ENCODE peak calls at places on chromosomes 7 and 10, in eight cellular contexts. K is stomach, J is adrenal gland, O is cardiac muscle cell, X is left ventricle myocardium inferior, H is dorsolateral prefrontal cortex, Q is RWPE2, Y is PC-9. I is an unnamed sample.

GRCh38 chr10:83023647-83024046 is 1115.7 kb upstream of the GHITM start:
- DNase-seq in K (no peak), J (no peak), O (no peak), X (no peak), H (no peak), Q (no peak), Y (no peak), I (no peak)

GRCh38 chr10:124798364-124798763 is 3.3 kb upstream of the ABRAXAS2 start:
- DNase-seq in K (no peak), J (no peak), O (no peak), X (no peak), H (no peak), Q (no peak), Y (no peak), I (no peak)

GRCh38 chr10:33238643-33239042 is 95.8 kb downstream of the NRP1 start:
- DNase-seq in K (no peak), J (no peak), O (no peak), X (no peak), H (no peak), Q (no peak), Y (peak; percentile 75), I (no peak)

GRCh38 chr7:128030999-128031681 is at the start of gene LRRC4:
- DNase-seq in K (peak; percentile 48), J (peak; percentile 53), O (peak; percentile 61), X (no peak), H (peak; percentile 61), Q (no peak), Y (no peak), I (no peak)

GRCh38 chr10:11824825-11825224 is 1.7 kb downstream of the PROSER2 start:
- DNase-seq in K (peak; percentile 38), J (no peak), O (peak; percentile 49), X (no peak), H (no peak), Q (no peak), Y (peak; percentile 60), I (no peak)

GRCh38 chr10:124699471-124700292 is 44.5 kb downstream of the FAM53B start:
- DNase-seq in K (peak; percentile 73), J (no peak), O (no peak), X (peak; percentile 69), H (no peak), Q (no peak), Y (no peak), I (no peak)

GRCh38 chr7:5472432-5473315 is 49.0 kb upstream of the TNRC18 start:
- DNase-seq in K (no peak), J (no peak), O (no peak), X (no peak), H (no peak), Q (no peak), Y (no peak), I (no peak)

GRCh38 chr7:104814671-104815400 is 199.2 kb upstream of the KMT2E start:
- DNase-seq in K (no peak), J (no peak), O (no peak), X (no peak), H (no peak), Q (no peak), Y (no peak), I (no peak)

GRCh38 chr7:49770838-49771237 is 2.6 kb upstream of the VWC2 start:
- DNase-seq in K (no peak), J (no peak), O (no peak), X (no peak), H (no peak), Q (no peak), Y (no peak), I (no peak)

GRCh38 chr7:155662343-155663043 is 18.0 kb downstream of the RBM33 start:
- DNase-seq in K (no peak), J (no peak), O (no peak), X (no peak), H (no peak), Q (no peak), Y (no peak), I (no peak)

GRCh38 chr7:132557489-132558044 is 18.7 kb downstream of the PLXNA4 start:
- DNase-seq in K (no peak), J (no peak), O (peak; percentile 56), X (no peak), H (no peak), Q (no peak), Y (no peak), I (no peak)

GRCh38 chr7:89887489-89887888 is 266.8 kb upstream of the STEAP1 start:
- DNase-seq in K (no peak), J (peak; percentile 60), O (no peak), X (no peak), H (no peak), Q (no peak), Y (no peak), I (no peak)

GRCh38 chr7:33062023-33062781 is at the start of gene NT5C3A:
- DNase-seq in K (peak; percentile 38), J (peak; percentile 38), O (peak; percentile 39), X (no peak), H (peak; percentile 45), Q (no peak), Y (peak; percentile 47), I (no peak)

GRCh38 chr7:100486753-100487446 is 3.2 kb downstream of the NYAP1 start:
- DNase-seq in K (no peak), J (no peak), O (peak; percentile 51), X (no peak), H (peak; percentile 55), Q (no peak), Y (no peak), I (no peak)

GRCh38 chr7:5429857-5430611 is 6.4 kb upstream of the TNRC18 start:
- DNase-seq in K (peak; percentile 53), J (peak; percentile 53), O (peak; percentile 52), X (peak; percentile 56), H (no peak), Q (peak; percentile 84), Y (peak; percentile 68), I (no peak)

GRCh38 chr10:48690791-48691660 is 6.4 kb downstream of the WDFY4 start:
- DNase-seq in K (no peak), J (no peak), O (no peak), X (no peak), H (no peak), Q (no peak), Y (no peak), I (no peak)

GRCh38 chr7:91995391-91995790 is 54.7 kb downstream of the AKAP9 start:
- DNase-seq in K (no peak), J (no peak), O (no peak), X (no peak), H (no peak), Q (no peak), Y (no peak), I (no peak)

GRCh38 chr7:79787623-79788022 is 334.2 kb upstream of the MAGI2 start:
- DNase-seq in K (no peak), J (no peak), O (peak; percentile 67), X (no peak), H (no peak), Q (no peak), Y (no peak), I (no peak)

GRCh38 chr7:124201768-124202349 is 169.0 kb upstream of the TMEM229A start:
- DNase-seq in K (no peak), J (no peak), O (peak; percentile 4), X (no peak), H (no peak), Q (no peak), Y (no peak), I (no peak)

GRCh38 chr7:129777993-129778769 is 166.7 kb downstream of the NRF1 start:
- DNase-seq in K (no peak), J (no peak), O (no peak), X (no peak), H (no peak), Q (no peak), Y (peak; percentile 29), I (no peak)
- H3K4me3 ChIP-seq in K (peak overlapping the region; percentile 55), J (no peak overlapping the region), O (no peak overlapping the region), X (peak overlapping the region; percentile 62), H (no peak overlapping the region), Q (peak overlapping the region; percentile 77), Y (peak overlapping the region; percentile 85), I (peak overlapping the region; percentile 69)

DNA sequence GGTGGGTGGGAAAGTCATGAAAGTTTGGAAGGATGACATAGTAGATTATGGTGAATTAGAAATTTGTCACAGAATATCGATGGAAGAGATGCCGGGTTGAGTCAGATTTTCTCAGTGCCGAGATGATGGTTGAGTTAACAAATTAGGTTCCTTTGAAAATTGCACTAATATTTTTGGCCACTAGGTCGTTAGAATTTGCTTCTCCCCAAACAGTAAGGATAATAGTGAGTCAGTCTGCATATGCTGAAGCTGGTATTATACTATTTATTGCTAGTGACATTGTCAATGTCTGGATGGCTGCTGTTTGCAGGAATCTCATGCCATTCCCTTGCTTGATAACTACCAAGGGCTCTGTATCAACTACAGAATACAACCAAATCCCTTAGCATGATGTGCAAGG is 37.7 kb upstream of the MINDY3 start:
- DNase-seq in K (no peak), J (no peak), O (peak; percentile 20), X (no peak), H (no peak), Q (no peak), Y (no peak), I (no peak)
- TF ChIP-seq CTCF in K (no peak), J (peak; percentile 18), O (peak; percentile 42), X (peak; percentile 23), H (peak; percentile 33), Q (peak; percentile 21), Y (peak; percentile 37), I (peak; percentile 9)

DNA sequence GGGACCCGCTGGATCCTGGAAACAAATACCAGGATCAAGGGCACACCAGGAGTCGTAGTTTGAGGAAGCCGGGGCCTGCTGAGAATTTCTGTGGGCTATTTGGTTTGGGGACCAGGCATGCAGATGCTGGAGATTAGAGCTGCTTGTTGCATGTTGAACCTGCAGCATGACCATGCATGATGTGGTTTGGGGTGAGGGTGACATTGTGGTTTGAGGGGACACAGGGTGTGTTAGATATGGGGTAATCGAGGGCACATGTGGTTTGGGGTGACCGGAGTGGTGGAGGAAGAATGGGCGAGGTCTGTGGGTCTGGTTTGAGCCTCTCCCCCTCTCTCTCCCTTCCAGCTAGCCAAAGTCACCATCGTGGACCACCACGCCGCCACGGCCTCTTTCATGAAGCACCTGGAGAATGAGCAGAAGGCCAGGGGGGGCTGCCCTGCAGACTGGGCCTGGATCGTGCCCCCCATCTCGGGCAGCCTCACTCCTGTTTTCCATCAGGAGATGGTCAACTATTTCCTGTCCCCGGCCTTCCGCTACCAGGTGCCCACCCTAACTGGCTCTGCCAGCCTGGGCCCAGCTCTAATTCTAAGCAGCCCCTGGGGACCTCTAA is 10.2 kb downstream of the NOS3 start:
- DNase-seq in K (no peak), J (no peak), O (no peak), X (no peak), H (no peak), Q (no peak), Y (no peak), I (no peak)
- H3K4me3 ChIP-seq in K (no peak overlapping the region), J (no peak overlapping the region), O (no peak overlapping the region), X (no peak overlapping the region), H (no peak overlapping the region), Q (no peak overlapping the region), Y (no peak overlapping the region), I (no peak overlapping the region)

DNA sequence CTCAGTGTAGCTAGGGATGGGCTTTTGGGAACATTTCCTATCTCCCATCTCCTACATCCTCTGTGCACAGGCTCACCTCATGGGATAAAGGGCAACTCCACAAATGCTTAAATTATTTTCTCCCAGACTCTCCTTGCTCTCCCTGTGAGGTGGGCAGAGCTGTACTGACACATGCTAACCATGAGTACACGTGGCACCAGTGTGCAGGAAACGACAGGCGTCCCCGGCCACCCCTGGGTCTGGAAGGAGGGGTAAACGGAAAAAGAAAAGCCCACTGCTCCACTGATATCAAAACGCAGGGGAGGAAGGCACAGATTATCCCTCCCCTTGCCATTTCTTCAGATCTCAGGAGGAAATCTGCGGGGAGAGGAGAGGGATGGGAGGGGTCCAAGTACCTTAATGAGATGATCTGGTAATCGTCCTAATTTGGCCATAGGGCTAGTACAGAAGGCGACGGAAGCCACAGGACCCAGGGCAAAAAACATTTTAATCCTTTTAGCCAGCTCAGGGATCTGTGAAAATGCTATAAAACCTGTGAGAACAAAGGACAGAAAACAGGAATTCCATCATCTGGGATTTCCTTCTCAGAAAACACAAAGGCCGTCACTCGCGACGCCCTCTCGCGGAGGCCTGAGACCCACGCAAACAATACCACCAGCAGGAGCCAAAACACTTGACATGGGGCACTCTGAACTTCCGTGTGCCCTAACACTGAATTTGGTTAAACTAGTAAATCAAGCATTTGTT is 17.8 kb upstream of the CH25H start:
- DNase-seq in K (no peak), J (no peak), O (peak; percentile 46), X (peak; percentile 37), H (no peak), Q (no peak), Y (no peak), I (no peak)
- TF ChIP-seq CTCF in K (peak; percentile 17), J (no peak), O (peak; percentile 43), X (peak; percentile 63), H (peak; percentile 66), Q (peak; percentile 27), Y (no peak), I (peak; percentile 28)

I was measured in kidney epithelial cell.